ENCODE peak calls at places on chromosome 18, in four cellular contexts. Y is HepG2, M is GM12878, W is H1. F is an unnamed sample.

GRCh38 chr18:23077493-23078256 is 57.6 kb upstream of the CABLES1 start:
- DNase-seq in Y (peak; percentile 75), M (no peak), W (no peak), F (no peak)

GRCh38 chr18:22387364-22387763 is 30.4 kb downstream of the CTAGE1 start:
- DNase-seq in Y (no peak), M (no peak), W (no peak), F (no peak)

GRCh38 chr18:7908686-7909299 is 341.7 kb downstream of the PTPRM start:
- DNase-seq in Y (no peak), M (no peak), W (no peak), F (no peak)

GRCh38 chr18:62718268-62718800 is 3.0 kb downstream of the PHLPP1 start:
- DNase-seq in Y (no peak), M (no peak), W (no peak), F (no peak)

GRCh38 chr18:2723207-2723606 is 67.7 kb downstream of the SMCHD1 start:
- DNase-seq in Y (no peak), M (no peak), W (no peak), F (no peak)

GRCh38 chr18:62741118-62741566 is 25.8 kb downstream of the PHLPP1 start:
- DNase-seq in Y (peak; percentile 93), M (no peak), W (no peak), F (peak; percentile 12)

GRCh38 chr18:9707381-9708056 is 582 bp upstream of the RAB31 start:
- DNase-seq in Y (no peak), M (no peak), W (no peak), F (peak; percentile 32)

GRCh38 chr18:68467966-68468365 is 246.9 kb downstream of the TMX3 start:
- DNase-seq in Y (no peak), M (no peak), W (no peak), F (no peak)

GRCh38 chr18:9048808-9049494 is 53.5 kb upstream of the NDUFV2 start:
- DNase-seq in Y (no peak), M (no peak), W (no peak), F (no peak)

GRCh38 chr18:21243041-21243431 is 1.0 kb downstream of the GREB1L start:
- DNase-seq in Y (no peak), M (no peak), W (no peak), F (no peak)

DNA sequence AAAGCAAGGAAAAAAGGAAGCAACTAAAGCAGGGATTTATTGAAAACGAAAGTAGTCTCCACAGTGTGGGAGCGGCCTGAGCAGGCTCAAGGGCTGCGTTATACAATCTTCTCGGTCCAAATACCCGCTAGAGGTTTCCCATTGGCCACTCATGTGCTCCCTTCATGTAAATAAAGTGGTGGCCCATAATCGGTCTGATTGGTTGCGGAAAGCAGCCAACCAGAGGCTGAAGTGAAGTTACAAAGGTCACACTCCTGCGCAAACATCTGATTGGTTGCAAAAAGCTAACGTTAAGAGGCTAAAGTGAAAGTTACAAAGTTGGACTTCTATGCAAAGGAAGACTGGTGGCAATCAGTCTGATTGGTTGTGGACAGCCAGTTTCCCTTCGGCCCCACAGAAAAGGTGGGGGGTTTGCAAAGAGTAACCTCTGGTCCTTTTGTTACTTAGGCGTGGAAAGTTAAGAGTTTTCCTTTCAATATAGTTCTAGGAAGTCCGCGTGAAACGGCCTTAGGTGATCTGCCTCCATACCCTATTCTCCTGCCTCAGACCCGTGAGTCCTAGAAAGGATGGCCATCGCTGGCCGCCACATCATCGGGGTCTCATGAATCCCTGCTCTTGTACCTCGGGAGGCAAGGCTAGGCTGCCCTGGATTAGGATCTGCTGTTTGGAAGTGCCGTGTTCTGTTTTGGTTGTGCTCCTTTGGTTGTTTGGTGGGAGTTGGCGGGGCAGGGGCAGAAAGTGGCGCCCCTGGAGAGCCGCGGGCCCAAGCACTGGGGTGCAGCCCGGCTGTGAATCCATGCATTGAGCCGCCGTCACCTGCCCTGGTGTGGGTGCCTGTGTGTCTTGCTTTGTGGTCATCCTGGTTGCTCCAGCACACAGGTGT is 80.4 kb upstream of the LDLRAD4 start:
- DNase-seq in Y (peak; percentile 99), M (peak; percentile 77), W (no peak), F (no peak)
- TF ChIP-seq CBX5 in Y (no peak), M (no peak), W (no peak), F (no peak)

GRCh38 chr18:13501896-13502295 is 224.5 kb downstream of the FAM210A start:
- DNase-seq in Y (no peak), M (peak; percentile 57), W (no peak), F (no peak)
- TF ChIP-seq HDAC6 in Y (no peak), M (no peak), W (no peak), F (no peak)

DNA sequence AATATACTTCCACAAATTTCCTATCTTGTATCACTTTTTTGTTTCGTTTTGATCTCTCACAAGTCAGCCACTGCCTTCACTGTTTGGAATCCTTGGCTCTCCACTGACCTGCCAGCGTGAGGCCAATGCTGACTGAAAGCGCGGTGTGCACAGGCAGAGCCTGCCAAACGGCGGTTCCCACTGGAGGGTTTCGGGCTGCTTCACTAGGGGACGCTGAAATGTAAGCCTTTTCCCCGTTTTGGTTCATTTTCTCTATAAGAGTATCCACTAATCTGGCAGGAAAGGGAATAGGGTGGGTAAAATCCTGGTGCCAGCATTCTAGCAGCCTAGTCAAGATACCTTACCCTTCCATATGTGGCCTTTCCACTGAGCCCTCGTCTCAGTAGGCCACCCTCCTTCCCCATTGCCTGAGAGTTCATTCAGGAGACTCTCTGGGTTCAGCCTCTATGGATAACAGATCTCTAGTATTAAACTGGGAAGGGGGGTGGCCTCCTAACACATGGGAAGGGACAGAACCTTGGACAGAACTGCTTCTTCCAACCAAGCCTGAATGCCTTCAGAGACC is 91.5 kb downstream of the DYM start:
- DNase-seq in Y (peak; percentile 52), M (no peak), W (no peak), F (no peak)
- TF ChIP-seq CBX5 in Y (no peak), M (no peak), W (no peak), F (no peak)

GRCh38 chr18:60040966-60041365 is 141.2 kb downstream of the PMAIP1 start:
- DNase-seq in Y (no peak), M (no peak), W (no peak), F (no peak)
- TF ChIP-seq HDAC6 in Y (no peak), M (no peak), W (no peak), F (no peak)

GRCh38 chr18:6414118-6414722 is 491 bp downstream of the L3MBTL4 start:
- DNase-seq in Y (peak; percentile 22), M (no peak), W (no peak), F (no peak)
- TF ChIP-seq CBX5 in Y (no peak), M (no peak), W (no peak), F (no peak)

GRCh38 chr18:74778191-74778847 is 180.6 kb downstream of the ZNF407 start:
- DNase-seq in Y (no peak), M (no peak), W (no peak), F (peak; percentile 70)
- TF ChIP-seq HDAC6 in Y (no peak), M (no peak), W (no peak), F (no peak)

GRCh38 chr18:13809521-13810252 is 14.3 kb upstream of the MC5R start:
- DNase-seq in Y (no peak), M (no peak), W (no peak), F (no peak)

GRCh38 chr18:13810950-13811485 is 12.9 kb upstream of the MC5R start:
- DNase-seq in Y (no peak), M (no peak), W (no peak), F (no peak)

GRCh38 chr18:13808294-13809024 is 15.5 kb upstream of the MC5R start:
- DNase-seq in Y (no peak), M (no peak), W (peak; percentile 38), F (no peak)

GRCh38 chr18:13811993-13812392 is 12.0 kb upstream of the MC5R start:
- DNase-seq in Y (peak; percentile 10), M (no peak), W (no peak), F (peak; percentile 21)

DNA sequence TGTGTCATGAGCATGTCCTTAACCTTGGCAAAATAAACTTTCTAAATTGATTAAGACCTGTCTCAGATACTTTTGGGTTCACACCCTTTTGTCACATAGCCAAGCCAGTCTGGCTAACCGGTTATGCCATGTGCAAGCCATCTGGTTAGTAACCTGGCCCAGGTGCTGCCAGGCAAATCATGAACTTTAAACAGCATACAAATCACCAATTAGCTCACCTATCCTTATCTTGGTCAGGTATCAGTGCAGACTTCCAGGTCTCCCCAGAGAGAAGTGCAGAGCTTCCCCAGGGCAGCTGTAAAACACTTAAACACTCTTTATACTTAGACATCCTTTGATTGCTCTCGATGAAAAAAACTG is 14.9 kb upstream of the MC5R start:
- DNase-seq in Y (no peak), M (no peak), W (no peak), F (no peak)
- TF ChIP-seq CBX5 in Y (no peak), M (no peak), W (no peak), F (no peak)

GRCh38 chr18:48902023-48902855 is 48.5 kb downstream of the SMAD7 start:
- DNase-seq in Y (peak; percentile 86), M (no peak), W (no peak), F (peak; percentile 72)
- TF ChIP-seq HDAC6 in Y (no peak), M (no peak), W (no peak), F (no peak)

GRCh38 chr18:74252032-74252380 is 39.8 kb downstream of the CYB5A start:
- DNase-seq in Y (no peak), M (no peak), W (no peak), F (no peak)

GRCh38 chr18:74249181-74249968 is 42.4 kb downstream of the CYB5A start:
- DNase-seq in Y (peak; percentile 84), M (no peak), W (no peak), F (no peak)

GRCh38 chr18:74251297-74252031 is 40.3 kb downstream of the CYB5A start:
- DNase-seq in Y (peak; percentile 49), M (no peak), W (no peak), F (no peak)

GRCh38 chr18:74250131-74250530 is 41.6 kb downstream of the CYB5A start:
- DNase-seq in Y (no peak), M (no peak), W (no peak), F (no peak)

GRCh38 chr18:74248189-74248975 is 43.4 kb downstream of the CYB5A start:
- DNase-seq in Y (no peak), M (no peak), W (no peak), F (no peak)
- TF ChIP-seq CBX5 in Y (no peak), M (no peak), W (no peak), F (no peak)

GRCh38 chr18:27599202-27599829 is 414.2 kb upstream of the CHST9 start:
- DNase-seq in Y (peak; percentile 40), M (no peak), W (no peak), F (peak; percentile 53)
- TF ChIP-seq HDAC6 in Y (no peak), M (no peak), W (no peak), F (no peak)